ENCODE peak calls at places on chromosomes 16 and 17, in ten cellular contexts. G is T-helper 9 cell; V is GM23248; E is GM10248; K is GM04504; L is NCI-H345; Z is tibial artery; A is uterus; T is HS-5; J is stimulated activated CD4-positive, alpha-beta T cell treated with anti-CD3 and anti-CD28 coated beads, TNF-alpha, amount 100 ng/mL, for 48 hours. N is an unnamed sample.

GRCh38 chr16:89924298-89924924 is 1.3 kb downstream of the TUBB3 start:
- DNase-seq in J (no peak), V (peak), E (no peak), Z (no peak), G (no peak), K (no peak), L (peak), T (no peak), A (no peak), N (peak)

GRCh38 chr16:18958621-18959578 is 24.8 kb upstream of the TMC7 start:
- DNase-seq in E (no peak), G (no peak), K (no peak), Z (no peak), T (no peak), V (peak), A (no peak), L (no peak), J (no peak), N (no peak)

GRCh38 chr16:84198401-84198800 is 7.4 kb downstream of the ADAD2 start:
- DNase-seq in J (no peak), G (no peak), Z (no peak), T (no peak), L (no peak), K (no peak), A (no peak), V (peak), E (no peak), N (no peak)

GRCh38 chr16:78278047-78278446 is 178.6 kb downstream of the WWOX start:
- DNase-seq in A (no peak), L (no peak), J (no peak), V (no peak), G (no peak), T (no peak), E (no peak), K (no peak), Z (no peak), N (no peak)

GRCh38 chr16:68756250-68757051 is 19.4 kb downstream of the CDH1 start:
- DNase-seq in L (peak), T (no peak), K (no peak), J (peak), G (no peak), Z (no peak), V (no peak), E (peak), A (no peak), N (no peak)

GRCh38 chr17:79623786-79624657 is 13.2 kb upstream of the RBFOX3 start:
- DNase-seq in G (no peak), Z (peak), K (no peak), V (no peak), E (no peak), T (no peak), L (no peak), J (no peak), A (peak), N (no peak)

GRCh38 chr17:78658281-78658785 is 81.1 kb upstream of the DNAH17 start:
- DNase-seq in L (peak), A (no peak), T (no peak), E (no peak), V (peak), Z (no peak), G (no peak), K (no peak), J (no peak), N (no peak)

GRCh38 chr16:27432600-27432957 is 30.6 kb downstream of the IL21R start:
- DNase-seq in A (no peak), V (peak), Z (no peak), L (no peak), T (no peak), K (no peak), J (no peak), G (no peak), E (no peak), N (no peak)

GRCh38 chr17:44931376-44931775 is 16.1 kb upstream of the GFAP start:
- DNase-seq in E (no peak), Z (no peak), G (no peak), A (no peak), K (no peak), J (no peak), T (no peak), L (no peak), V (no peak), N (no peak)

GRCh38 chr17:62732125-62732524 is 76.0 kb downstream of the MARCHF10 start:
- DNase-seq in L (no peak), Z (no peak), J (no peak), A (no peak), K (no peak), T (no peak), V (no peak), E (no peak), G (no peak), N (no peak)

GRCh38 chr16:67029249-67030096 is 524 bp downstream of the CBFB start:
- DNase-seq in E (peak), J (peak), T (no peak), Z (peak), V (peak), G (peak), A (peak), K (no peak), L (no peak), N (no peak)

GRCh38 chr17:64410750-64411490 is 20.3 kb upstream of the PECAM1 start:
- DNase-seq in K (no peak), G (no peak), V (no peak), J (no peak), T (no peak), E (no peak), Z (no peak), L (no peak), A (no peak), N (no peak)

GRCh38 chr17:15777717-15778116 is 45.6 kb downstream of the TBC1D26 start:
- DNase-seq in G (no peak), A (no peak), Z (no peak), E (no peak), L (no peak), K (no peak), J (no peak), T (no peak), V (no peak), N (no peak)

GRCh38 chr17:4492762-4493561 is 5.7 kb upstream of the SPNS2 start:
- DNase-seq in E (no peak), Z (no peak), G (no peak), L (no peak), J (no peak), T (no peak), K (no peak), A (no peak), V (peak), N (no peak)

GRCh38 chr17:19629449-19629848 is 19.1 kb upstream of the ALDH3A2 start:
- DNase-seq in E (no peak), Z (no peak), A (no peak), G (no peak), J (no peak), V (no peak), L (no peak), T (no peak), K (no peak), N (no peak)

GRCh38 chr17:42677921-42678781 is 1.4 kb upstream of the PLEKHH3 start:
- DNase-seq in G (peak), V (peak), J (peak), A (peak), K (peak), E (peak), L (peak), T (no peak), Z (peak), N (peak)

GRCh38 chr16:88003736-88004135 is 52.5 kb downstream of the BANP start:
- DNase-seq in G (no peak), V (no peak), J (no peak), K (no peak), A (no peak), E (no peak), T (no peak), L (no peak), Z (no peak), N (no peak)

GRCh38 chr16:82882249-82882648 is 255.5 kb downstream of the CDH13 start:
- DNase-seq in E (no peak), L (no peak), Z (no peak), V (no peak), K (no peak), G (no peak), J (no peak), T (no peak), A (no peak), N (no peak)

GRCh38 chr16:54175552-54176375 is 110.8 kb downstream of the IRX3 start:
- DNase-seq in A (no peak), T (no peak), E (no peak), J (no peak), Z (no peak), V (peak), L (no peak), G (no peak), K (no peak), N (no peak)

GRCh38 chr17:42253173-42253545 is 23.0 kb downstream of the STAT5B start:
- DNase-seq in A (no peak), V (no peak), L (no peak), T (no peak), K (no peak), E (no peak), Z (no peak), G (no peak), J (no peak), N (no peak)

N was measured in SK-N-DZ.